ENCODE peak calls at places on chromosomes 4 and X, in nine cellular contexts. B, J, M, T, E, Z, P, A and V are unnamed samples.

GRCh38 chrX:50626432-50626831 is 155.8 kb upstream of the DGKK start:
- DNase-seq in Z (no peak), J (no peak), T (no peak), P (no peak), B (no peak), M (no peak), E (no peak), A (no peak), V (no peak)

GRCh38 chrX:135596495-135596894 is 76.0 kb downstream of the INTS6L start:
- DNase-seq in J (peak), B (no peak), Z (no peak), P (peak), A (peak), T (no peak), E (no peak), M (peak), V (peak)

GRCh38 chrX:19673334-19674040 is 158.2 kb upstream of the MAP3K15 start:
- DNase-seq in M (no peak), E (no peak), T (peak), B (peak), A (no peak), J (peak), Z (peak), P (no peak), V (no peak)

GRCh38 chr4:107801766-107802211 is 22.9 kb upstream of the SGMS2 start:
- DNase-seq in A (no peak), J (no peak), P (no peak), T (peak), Z (peak), E (no peak), B (no peak), M (no peak), V (no peak)

GRCh38 chr4:1559896-1560650 is 124.0 kb downstream of the FAM53A start:
- DNase-seq in J (no peak), A (no peak), E (no peak), Z (no peak), P (no peak), T (no peak), B (peak), M (no peak), V (no peak)

GRCh38 chr4:128387600-128388351 is 100.2 kb upstream of the PGRMC2 start:
- DNase-seq in P (no peak), M (no peak), J (no peak), A (no peak), B (no peak), Z (no peak), T (peak), E (no peak), V (no peak)

GRCh38 chr4:174591243-174592021 is 69.1 kb upstream of the HPGD start:
- DNase-seq in T (no peak), E (no peak), A (no peak), J (no peak), Z (no peak), B (no peak), P (no peak), M (no peak), V (no peak)

GRCh38 chrX:154525606-154526490 is 9.8 kb upstream of the FAM3A start:
- DNase-seq in J (no peak), T (no peak), M (no peak), B (no peak), A (no peak), P (no peak), Z (no peak), E (no peak), V (no peak)

DNA sequence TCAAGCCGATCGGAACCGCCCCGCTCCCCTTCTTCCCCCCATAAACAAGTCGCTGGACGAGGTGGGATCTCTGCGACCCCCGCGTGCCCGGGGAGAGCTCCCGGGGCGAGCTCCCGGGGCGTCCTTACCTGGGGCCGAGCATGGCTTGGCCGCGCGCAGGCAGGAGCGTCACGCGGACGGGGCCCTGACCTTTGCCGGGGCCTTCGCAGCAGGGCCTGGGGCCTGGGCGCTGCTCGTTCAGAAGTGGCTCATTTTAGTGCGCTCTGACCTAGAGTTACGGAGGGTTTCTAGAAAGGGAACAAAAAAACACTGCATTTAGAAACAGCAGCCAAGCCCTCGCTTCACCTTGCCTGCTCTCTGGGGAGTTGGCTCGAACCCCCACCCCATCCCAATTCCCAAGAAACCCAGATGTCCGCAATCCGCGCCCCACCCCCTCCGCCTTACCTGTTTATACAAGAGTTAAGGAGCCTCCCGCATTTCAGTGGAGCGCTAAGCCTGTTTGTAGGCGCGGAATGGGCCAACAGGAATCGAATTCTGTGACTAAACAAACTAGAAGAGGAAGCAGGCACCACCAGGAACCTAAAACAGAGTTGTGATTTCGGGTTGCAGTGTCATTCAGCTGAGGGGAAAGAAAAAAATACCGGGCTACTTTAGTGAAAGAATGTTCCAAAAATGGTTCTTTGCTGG is 814 bp upstream of the RBM47 start:
- DNase-seq in J (peak), M (no peak), P (peak), E (peak), A (peak), T (no peak), B (no peak), Z (peak), V (peak)
- H3K4me3 ChIP-seq in J (no peak), M (peak), P (peak), E (peak), A (peak), T (no peak), B (peak), Z (peak), V (peak)

DNA sequence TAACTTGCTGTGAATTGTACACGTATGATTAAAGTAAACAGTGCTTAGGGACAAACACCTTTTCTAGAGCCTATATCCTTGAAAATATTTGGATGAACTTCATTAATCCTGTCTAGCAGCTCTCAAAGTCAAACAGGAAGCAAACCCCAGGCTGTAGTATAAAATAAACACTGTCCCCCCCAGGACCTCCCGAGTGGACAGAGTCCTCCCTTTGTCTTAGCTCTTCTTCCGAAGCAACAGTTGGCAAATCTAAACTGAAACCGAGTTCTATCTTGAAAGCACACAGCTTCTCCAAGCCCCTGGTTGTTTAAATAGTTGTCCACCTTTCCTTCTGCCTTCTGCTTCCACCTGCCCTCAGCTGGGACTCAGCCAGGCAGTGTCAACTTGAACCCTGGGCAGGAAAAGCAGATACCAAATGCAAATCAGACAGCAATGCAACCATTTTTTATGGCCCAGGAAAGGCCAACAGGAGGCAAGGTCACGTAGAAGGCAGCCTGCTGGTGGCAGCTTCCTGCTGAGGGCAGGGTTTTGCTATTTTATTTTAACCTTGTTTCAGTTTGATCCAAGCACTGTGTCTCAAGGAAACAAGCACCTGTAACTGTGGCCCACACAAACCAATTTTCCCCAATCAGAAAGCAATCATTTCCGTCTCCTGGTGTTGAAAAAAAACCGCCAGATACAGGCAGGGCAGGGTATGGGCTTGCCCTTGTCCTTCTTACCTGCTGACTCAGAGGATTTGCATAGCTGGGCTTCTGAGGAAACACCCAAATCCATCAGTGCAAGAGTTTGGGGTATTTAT is 110.3 kb upstream of the KIT start:
- DNase-seq in A (no peak), E (no peak), B (no peak), J (no peak), P (no peak), Z (no peak), M (no peak), T (no peak), V (peak)
- H3K27ac ChIP-seq in A (no peak), E (no peak), B (no peak), J (no peak), P (no peak), Z (peak), M (no peak), T (no peak), V (peak)

GRCh38 chr4:184396001-184396400 is 78.3 kb downstream of the IRF2 start:
- DNase-seq in T (no peak), M (no peak), A (peak), Z (no peak), J (no peak), E (no peak), P (peak), B (no peak), V (no peak)

GRCh38 chr4:184397516-184398163 is 76.7 kb downstream of the IRF2 start:
- DNase-seq in Z (no peak), T (no peak), J (no peak), E (no peak), M (no peak), A (no peak), P (no peak), B (no peak), V (no peak)

GRCh38 chr4:184396570-184397515 is 77.5 kb downstream of the IRF2 start:
- DNase-seq in E (no peak), B (no peak), M (no peak), A (no peak), T (no peak), P (no peak), Z (no peak), J (no peak), V (peak)

GRCh38 chr4:184392748-184393334 is 81.5 kb downstream of the IRF2 start:
- DNase-seq in T (no peak), M (no peak), J (no peak), B (no peak), P (no peak), Z (peak), A (no peak), E (no peak), V (no peak)

GRCh38 chr4:184395451-184395917 is 78.9 kb downstream of the IRF2 start:
- DNase-seq in A (no peak), M (no peak), J (no peak), Z (no peak), E (no peak), B (no peak), T (no peak), P (no peak), V (no peak)
- H3K4me3 ChIP-seq in A (peak), M (no peak), J (no peak), Z (no peak), E (no peak), B (no peak), T (no peak), P (no peak), V (no peak)

DNA sequence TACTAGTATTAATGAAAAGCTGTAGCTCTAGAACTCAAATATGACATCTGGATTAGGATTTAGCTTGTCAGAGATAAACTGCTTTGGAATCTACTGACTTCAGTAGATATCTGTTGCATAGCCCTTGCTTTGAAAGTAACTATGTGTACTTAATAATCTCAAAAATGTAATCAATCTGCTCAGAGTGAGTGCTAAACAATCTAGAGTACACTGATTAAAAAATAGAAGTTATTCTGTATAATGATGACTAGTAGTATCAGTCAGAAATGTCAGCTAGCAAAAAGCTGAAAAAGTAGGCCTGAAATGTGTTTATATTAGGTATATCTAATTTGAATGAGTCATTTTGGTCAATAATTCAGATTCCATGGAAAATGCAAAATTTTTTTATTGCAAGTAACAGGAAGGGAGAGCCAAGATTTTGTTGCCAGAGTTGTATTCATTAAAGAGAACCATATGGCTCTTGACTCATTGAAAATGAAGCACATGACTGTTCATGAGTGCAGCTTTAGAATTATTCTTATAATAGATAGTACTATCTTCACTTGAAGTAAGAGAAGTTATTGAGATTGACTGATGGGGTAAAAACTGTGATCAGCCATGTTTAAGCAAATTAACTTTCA is 20.0 kb downstream of the CLCN3 start:
- DNase-seq in E (no peak), P (no peak), T (peak), Z (no peak), J (no peak), A (no peak), M (no peak), B (no peak), V (no peak)
- H3K27ac ChIP-seq in E (no peak), P (no peak), T (no peak), Z (no peak), J (no peak), A (no peak), M (no peak), B (no peak), V (no peak)